ENCODE peak calls at places on chromosomes 11 and 22, in nine cellular contexts. P is thoracic aorta, O is astrocyte, H is astrocyte of the cerebellum, Y is Peyer's patch, J is Caco-2, Z is body of pancreas, C is OCI-LY7, S is astrocyte of the spinal cord. M is an unnamed sample.
A peak's percentile ranks its signal among the peaks of the same experiment; 100 is the strongest.

GRCh38 chr11:128310676-128311445 is 276.5 kb downstream of the ETS1 start:
- DNase-seq in J (no peak), C (no peak), H (no peak), O (no peak), Y (no peak), P (no peak), S (no peak), Z (no peak), M (no peak)

GRCh38 chr11:116123739-116124138 is 619.5 kb upstream of the CADM1 start:
- DNase-seq in P (no peak), O (no peak), S (no peak), J (no peak), H (no peak), Y (no peak), Z (no peak), C (no peak), M (no peak)

GRCh38 chr11:42552786-42553185 is 759.0 kb upstream of the API5 start:
- DNase-seq in C (no peak), J (no peak), O (no peak), H (no peak), Z (peak; percentile 3), Y (no peak), S (no peak), P (no peak), M (no peak)

GRCh38 chr11:105007463-105007862 is 15.5 kb downstream of the CASP5 start:
- DNase-seq in Y (no peak), O (no peak), C (no peak), J (no peak), S (no peak), Z (no peak), H (no peak), P (no peak), M (no peak)

GRCh38 chr22:20648306-20648903 is 125.5 kb upstream of the SERPIND1 start:
- DNase-seq in P (no peak), Z (no peak), S (no peak), H (no peak), C (no peak), O (no peak), J (no peak), Y (no peak), M (no peak)

GRCh38 chr11:79428406-79428805 is 12.4 kb downstream of the TENM4 start:
- DNase-seq in O (peak; percentile 13), J (no peak), P (no peak), S (no peak), Y (no peak), C (no peak), Z (no peak), H (no peak), M (no peak)

GRCh38 chr11:129710423-129710822 is 105.2 kb upstream of the TMEM45B start:
- DNase-seq in O (no peak), Z (no peak), J (peak; percentile 34), S (no peak), P (no peak), H (no peak), C (no peak), Y (no peak), M (no peak)

GRCh38 chr11:116454020-116454645 is 318.7 kb downstream of the BUD13 start:
- DNase-seq in H (no peak), O (peak; percentile 12), C (peak; percentile 41), S (peak; percentile 18), J (peak; percentile 61), P (no peak), Z (peak; percentile 45), Y (no peak), M (peak; percentile 21)

GRCh38 chr11:69374110-69374981 is 80.4 kb downstream of the MYEOV start:
- DNase-seq in Y (peak; percentile 8), S (no peak), Z (no peak), H (no peak), O (no peak), C (peak; percentile 29), J (peak; percentile 43), P (no peak), M (no peak)

GRCh38 chr11:36750349-36750748 is 152.3 kb upstream of the RAG2 start:
- DNase-seq in J (no peak), H (no peak), O (no peak), P (no peak), Z (peak; percentile 7), C (no peak), S (no peak), Y (no peak), M (no peak)

GRCh38 chr11:57640068-57640800 is 9.5 kb downstream of the YPEL4 start:
- DNase-seq in O (no peak), H (no peak), J (no peak), P (no peak), Y (no peak), Z (no peak), S (no peak), C (no peak), M (no peak)

GRCh38 chr11:57643802-57644201 is 5.9 kb downstream of the YPEL4 start:
- DNase-seq in C (no peak), H (no peak), Y (no peak), J (no peak), P (no peak), S (no peak), O (no peak), Z (no peak), M (no peak)

GRCh38 chr11:57639321-57640067 is 10.2 kb downstream of the YPEL4 start:
- DNase-seq in O (peak; percentile 51), Y (no peak), P (no peak), H (peak; percentile 26), Z (no peak), C (peak; percentile 25), J (peak; percentile 70), S (peak; percentile 84), M (no peak)

GRCh38 chr11:57641011-57641410 is 8.7 kb downstream of the YPEL4 start:
- DNase-seq in O (no peak), S (no peak), Z (no peak), P (no peak), H (no peak), Y (no peak), J (no peak), C (peak; percentile 24), M (peak; percentile 36)

DNA sequence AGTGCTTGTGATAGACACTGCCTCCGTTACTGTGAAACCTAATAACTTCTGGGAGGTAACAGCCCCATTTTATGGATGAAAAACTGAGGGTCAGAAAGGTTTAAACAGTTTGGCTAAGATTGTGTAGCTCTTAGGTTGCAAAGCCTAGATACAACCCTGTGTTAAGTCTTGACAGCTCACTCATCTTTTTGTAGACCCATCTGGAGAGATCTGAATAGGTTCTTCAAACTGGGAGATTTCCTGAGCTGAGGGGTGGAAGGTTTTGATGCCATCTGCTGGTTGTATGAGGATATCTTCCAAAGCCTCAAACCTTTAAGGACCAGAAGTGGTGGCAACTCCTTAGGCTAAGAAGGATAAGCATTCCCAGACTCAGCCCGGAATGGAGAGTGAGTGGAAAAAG is 8.3 kb downstream of the YPEL4 start:
- DNase-seq in P (no peak), O (no peak), J (no peak), S (peak; percentile 62), C (peak; percentile 69), Y (no peak), H (no peak), Z (peak; percentile 45), M (no peak)
- H3K4me3 ChIP-seq in P (no peak overlapping the region), O (no peak overlapping the region), J (no peak overlapping the region), S (no peak overlapping the region), C (no peak overlapping the region), Y (no peak overlapping the region), H (peak overlapping the region; percentile 9), Z (no peak overlapping the region), M (no peak overlapping the region)

GRCh38 chr11:12573707-12574106 is 100.5 kb upstream of the TEAD1 start:
- DNase-seq in H (no peak), S (no peak), J (no peak), O (no peak), Y (no peak), P (no peak), C (no peak), Z (no peak), M (no peak)

GRCh38 chr11:12581923-12582322 is 92.3 kb upstream of the TEAD1 start:
- DNase-seq in S (peak; percentile 81), C (no peak), Z (no peak), O (peak; percentile 94), Y (no peak), J (no peak), H (peak; percentile 37), P (no peak), M (no peak)

DNA sequence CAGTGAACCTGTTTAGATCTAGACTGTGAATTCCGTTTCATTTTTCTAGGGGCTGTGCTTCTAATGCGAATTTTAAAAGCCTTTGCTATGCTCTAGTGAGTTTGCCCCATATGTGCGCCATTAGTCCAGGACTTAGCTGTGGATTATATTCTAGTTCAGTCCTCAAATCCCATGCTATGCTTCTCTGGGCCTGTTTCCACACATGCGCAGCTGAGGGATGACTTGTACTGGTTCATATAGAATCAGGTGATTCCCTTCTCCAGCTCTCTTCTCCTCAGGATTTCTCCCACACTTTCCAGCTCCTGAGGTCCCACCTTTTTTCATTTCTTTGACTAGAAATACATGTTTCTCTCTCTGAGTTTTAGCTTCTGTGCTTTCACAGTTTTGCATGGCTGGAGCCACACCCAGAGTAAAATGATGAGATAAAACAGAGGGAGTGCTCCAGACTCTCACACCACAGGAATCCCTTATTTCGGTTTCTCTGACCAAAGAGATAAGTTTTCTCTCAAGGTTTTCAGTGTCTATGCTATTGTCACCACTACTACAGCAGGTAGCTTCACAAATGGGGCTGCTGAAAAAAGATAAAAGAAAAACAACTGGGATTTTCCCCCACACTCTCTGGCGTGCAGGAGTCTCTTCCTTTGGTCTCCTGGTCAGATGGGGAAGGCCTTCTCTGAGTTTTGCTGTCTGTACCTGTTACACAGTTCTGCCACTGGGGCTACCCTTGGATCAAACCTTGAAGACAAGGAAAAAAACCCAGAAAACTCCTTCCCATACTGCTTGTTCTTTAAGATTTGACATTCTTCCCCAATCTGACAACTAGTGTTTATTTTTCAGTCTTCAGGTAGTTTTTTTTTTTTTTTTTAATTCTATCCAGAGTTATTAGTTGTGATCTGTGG is 96.2 kb upstream of the TEAD1 start:
- DNase-seq in H (no peak), C (no peak), J (no peak), S (no peak), Z (no peak), P (no peak), O (peak; percentile 27), Y (no peak), M (no peak)
- TF ChIP-seq CTCF in H (peak; percentile 9), C (no peak), J (peak; percentile 52), S (peak; percentile 2), Z (no peak), P (no peak), O (no peak), Y (no peak), M (no peak)

DNA sequence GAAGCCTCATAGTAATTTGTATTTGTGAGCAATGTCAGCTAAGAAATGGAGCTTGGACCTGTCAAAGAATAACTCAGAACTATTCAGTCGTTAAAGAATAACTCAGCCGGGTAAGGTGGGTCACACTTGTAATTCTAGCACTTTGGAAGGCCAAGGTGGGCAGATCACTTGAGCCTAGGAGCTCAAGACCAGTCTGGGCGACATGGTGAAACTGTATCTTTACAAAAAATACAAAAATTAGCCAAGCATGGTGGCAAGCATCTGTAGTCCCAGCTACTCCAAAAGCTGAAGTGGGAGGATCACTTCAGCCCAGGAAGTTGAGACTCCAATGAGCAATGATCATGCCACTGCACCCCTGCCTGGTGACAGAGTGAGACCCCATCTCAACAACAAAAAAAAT is 1526.5 kb downstream of the LRRC4C start:
- DNase-seq in H (no peak), S (no peak), P (no peak), J (no peak), Z (no peak), O (no peak), C (no peak), Y (no peak), M (no peak)
- H3K4me3 ChIP-seq in H (no peak overlapping the region), S (no peak overlapping the region), P (no peak overlapping the region), J (no peak overlapping the region), Z (no peak overlapping the region), O (no peak overlapping the region), C (no peak overlapping the region), Y (no peak overlapping the region), M (no peak overlapping the region)

GRCh38 chr22:25172153-25172552 is 27.5 kb upstream of the CRYBB3 start:
- DNase-seq in O (no peak), S (no peak), P (no peak), C (no peak), Y (no peak), J (no peak), H (no peak), Z (peak; percentile 12), M (no peak)
- TF ChIP-seq CTCF in O (no peak), S (no peak), P (peak; percentile 40), C (peak; percentile 53), Y (peak; percentile 54), J (peak; percentile 36), H (peak; percentile 8), Z (no peak), M (peak; percentile 63)